ENCODE peak calls at places on chromosomes 2 and 18, in seven cellular contexts. One of them, this sample, is unnamed. For H3K4me1, the result is how much of the 10 kb centered on the place peaks cover.

GRCh38 chr2:165837122-165837521 is 43.1 kb upstream of the GALNT3 start:
- DNase-seq in transverse colon: no peak
- DNase-seq in effector memory CD4-positive, alpha-beta T cell: no peak
- DNase-seq in CD8-positive, alpha-beta T cell: no peak
- DNase-seq in HCT116: no peak
- DNase-seq in thyroid gland: no peak
- DNase-seq in heart left ventricle: no peak
- DNase-seq in this sample: no peak

GRCh38 chr2:14712091-14712490 is 79.6 kb downstream of the LRATD1 start:
- DNase-seq in transverse colon: no peak
- DNase-seq in HCT116: no peak
- DNase-seq in CD8-positive, alpha-beta T cell: no peak
- DNase-seq in heart left ventricle: no peak
- DNase-seq in thyroid gland: no peak
- DNase-seq in effector memory CD4-positive, alpha-beta T cell: no peak
- DNase-seq in this sample: no peak

GRCh38 chr18:75350440-75350839 is 77.1 kb downstream of the SMIM21 start:
- DNase-seq in heart left ventricle: no peak
- DNase-seq in CD8-positive, alpha-beta T cell: no peak
- DNase-seq in thyroid gland: no peak
- DNase-seq in transverse colon: peak
- DNase-seq in HCT116: no peak
- DNase-seq in effector memory CD4-positive, alpha-beta T cell: no peak
- DNase-seq in this sample: no peak

GRCh38 chr18:79203017-79203605 is 133.9 kb downstream of the ATP9B start:
- DNase-seq in heart left ventricle: no peak
- DNase-seq in CD8-positive, alpha-beta T cell: no peak
- DNase-seq in effector memory CD4-positive, alpha-beta T cell: no peak
- DNase-seq in HCT116: peak
- DNase-seq in transverse colon: no peak
- DNase-seq in thyroid gland: no peak
- DNase-seq in this sample: no peak

GRCh38 chr2:238304116-238304515 is 15.7 kb upstream of the PER2 start:
- DNase-seq in HCT116: no peak
- DNase-seq in transverse colon: no peak
- DNase-seq in thyroid gland: no peak
- DNase-seq in heart left ventricle: no peak
- DNase-seq in effector memory CD4-positive, alpha-beta T cell: no peak
- DNase-seq in CD8-positive, alpha-beta T cell: no peak
- DNase-seq in this sample: no peak

GRCh38 chr2:25339791-25340339 is 1.9 kb downstream of the DNMT3A start:
- DNase-seq in HCT116: no peak
- DNase-seq in thyroid gland: peak
- DNase-seq in heart left ventricle: peak
- DNase-seq in transverse colon: peak
- DNase-seq in CD8-positive, alpha-beta T cell: no peak
- DNase-seq in effector memory CD4-positive, alpha-beta T cell: no peak
- DNase-seq in this sample: peak

GRCh38 chr18:58682429-58683069 is 11.3 kb downstream of the MALT1 start:
- DNase-seq in transverse colon: peak
- DNase-seq in effector memory CD4-positive, alpha-beta T cell: no peak
- DNase-seq in heart left ventricle: peak
- DNase-seq in HCT116: peak
- DNase-seq in thyroid gland: peak
- DNase-seq in CD8-positive, alpha-beta T cell: no peak
- DNase-seq in this sample: peak

GRCh38 chr18:75157359-75157758 is 51.6 kb downstream of the PTGR3 start:
- DNase-seq in thyroid gland: no peak
- DNase-seq in heart left ventricle: no peak
- DNase-seq in CD8-positive, alpha-beta T cell: no peak
- DNase-seq in transverse colon: no peak
- DNase-seq in effector memory CD4-positive, alpha-beta T cell: no peak
- DNase-seq in HCT116: no peak
- DNase-seq in this sample: no peak

GRCh38 chr2:56444339-56444738 is 260.5 kb downstream of the CCDC85A start:
- DNase-seq in transverse colon: peak
- DNase-seq in CD8-positive, alpha-beta T cell: no peak
- DNase-seq in thyroid gland: peak
- DNase-seq in HCT116: no peak
- DNase-seq in heart left ventricle: no peak
- DNase-seq in effector memory CD4-positive, alpha-beta T cell: no peak
- DNase-seq in this sample: peak

GRCh38 chr2:14745288-14746076 is 113.0 kb downstream of the LRATD1 start:
- DNase-seq in thyroid gland: no peak
- DNase-seq in effector memory CD4-positive, alpha-beta T cell: no peak
- DNase-seq in transverse colon: no peak
- DNase-seq in heart left ventricle: peak
- DNase-seq in CD8-positive, alpha-beta T cell: no peak
- DNase-seq in HCT116: no peak
- DNase-seq in this sample: no peak

GRCh38 chr2:163878718-163879117 is 142.9 kb upstream of the FIGN start:
- DNase-seq in HCT116: peak
- DNase-seq in effector memory CD4-positive, alpha-beta T cell: no peak
- DNase-seq in thyroid gland: peak
- DNase-seq in transverse colon: no peak
- DNase-seq in heart left ventricle: no peak
- DNase-seq in CD8-positive, alpha-beta T cell: no peak
- DNase-seq in this sample: no peak

GRCh38 chr2:127584516-127585033 is 49.1 kb downstream of the MYO7B start:
- DNase-seq in transverse colon: no peak
- DNase-seq in HCT116: no peak
- DNase-seq in effector memory CD4-positive, alpha-beta T cell: no peak
- DNase-seq in thyroid gland: no peak
- DNase-seq in heart left ventricle: no peak
- DNase-seq in CD8-positive, alpha-beta T cell: no peak
- DNase-seq in this sample: no peak

DNA sequence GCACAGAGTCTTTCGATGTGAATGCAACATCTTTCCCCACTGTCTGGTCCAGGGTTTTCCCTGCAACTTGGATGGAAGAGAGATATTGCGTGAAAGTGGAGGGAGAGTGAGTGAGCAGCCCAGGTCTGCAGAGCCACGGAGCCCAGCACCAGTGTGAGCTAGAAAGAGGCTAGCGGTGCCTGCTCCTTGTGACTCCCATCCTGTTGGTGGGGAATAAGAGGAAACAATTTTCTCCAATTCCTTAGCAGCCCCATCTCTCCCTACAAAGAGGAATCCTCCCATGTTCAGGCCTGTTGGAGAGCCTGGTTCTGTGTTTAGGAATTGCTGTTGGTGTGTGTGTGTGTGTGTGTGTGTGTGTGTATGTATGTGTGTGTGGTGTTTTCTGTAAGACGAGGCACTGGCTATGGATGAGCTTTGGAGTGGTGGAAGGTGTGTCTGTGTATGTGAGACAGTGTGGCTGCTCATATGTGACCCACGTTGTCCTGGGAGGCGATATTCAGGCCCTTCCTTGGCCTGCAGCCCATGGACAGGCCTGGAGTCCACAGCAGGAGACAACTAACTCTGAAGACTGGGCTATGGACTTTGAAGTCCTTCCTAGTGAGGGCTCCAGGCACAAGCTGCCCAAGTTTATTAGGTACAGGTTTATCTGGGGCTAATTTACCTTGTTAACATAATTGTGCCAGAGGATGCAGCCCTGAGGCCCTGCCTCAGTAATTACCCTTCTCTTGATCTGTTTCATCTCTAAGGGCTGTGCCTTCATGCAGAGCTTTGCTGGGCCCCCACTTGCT is 88.5 kb upstream of the HAAO start:
- DNase-seq in transverse colon: no peak
- DNase-seq in thyroid gland: no peak
- DNase-seq in heart left ventricle: no peak
- DNase-seq in CD8-positive, alpha-beta T cell: no peak
- DNase-seq in HCT116: no peak
- DNase-seq in effector memory CD4-positive, alpha-beta T cell: no peak
- DNase-seq in this sample: no peak
- H3K4me1 ChIP-seq in transverse colon: under half
- H3K4me1 ChIP-seq in thyroid gland: under half
- H3K4me1 ChIP-seq in heart left ventricle: under half
- H3K4me1 ChIP-seq in CD8-positive, alpha-beta T cell: under half
- H3K4me1 ChIP-seq in HCT116: under half
- H3K4me1 ChIP-seq in effector memory CD4-positive, alpha-beta T cell: under half
- H3K4me1 ChIP-seq in this sample: half or more

GRCh38 chr2:168538133-168538532 is 82.1 kb downstream of the CERS6 start:
- DNase-seq in thyroid gland: no peak
- DNase-seq in effector memory CD4-positive, alpha-beta T cell: no peak
- DNase-seq in HCT116: no peak
- DNase-seq in transverse colon: no peak
- DNase-seq in CD8-positive, alpha-beta T cell: no peak
- DNase-seq in heart left ventricle: no peak
- DNase-seq in this sample: no peak

GRCh38 chr2:168539945-168540344 is 83.9 kb downstream of the CERS6 start:
- DNase-seq in HCT116: no peak
- DNase-seq in CD8-positive, alpha-beta T cell: no peak
- DNase-seq in effector memory CD4-positive, alpha-beta T cell: no peak
- DNase-seq in heart left ventricle: no peak
- DNase-seq in thyroid gland: no peak
- DNase-seq in transverse colon: no peak
- DNase-seq in this sample: no peak

GRCh38 chr2:168538534-168538933 is 82.5 kb downstream of the CERS6 start:
- DNase-seq in CD8-positive, alpha-beta T cell: no peak
- DNase-seq in transverse colon: no peak
- DNase-seq in heart left ventricle: no peak
- DNase-seq in thyroid gland: no peak
- DNase-seq in effector memory CD4-positive, alpha-beta T cell: no peak
- DNase-seq in HCT116: no peak
- DNase-seq in this sample: no peak

GRCh38 chr2:168534926-168535325 is 78.9 kb downstream of the CERS6 start:
- DNase-seq in CD8-positive, alpha-beta T cell: no peak
- DNase-seq in thyroid gland: no peak
- DNase-seq in transverse colon: no peak
- DNase-seq in heart left ventricle: no peak
- DNase-seq in effector memory CD4-positive, alpha-beta T cell: no peak
- DNase-seq in HCT116: no peak
- DNase-seq in this sample: no peak

DNA sequence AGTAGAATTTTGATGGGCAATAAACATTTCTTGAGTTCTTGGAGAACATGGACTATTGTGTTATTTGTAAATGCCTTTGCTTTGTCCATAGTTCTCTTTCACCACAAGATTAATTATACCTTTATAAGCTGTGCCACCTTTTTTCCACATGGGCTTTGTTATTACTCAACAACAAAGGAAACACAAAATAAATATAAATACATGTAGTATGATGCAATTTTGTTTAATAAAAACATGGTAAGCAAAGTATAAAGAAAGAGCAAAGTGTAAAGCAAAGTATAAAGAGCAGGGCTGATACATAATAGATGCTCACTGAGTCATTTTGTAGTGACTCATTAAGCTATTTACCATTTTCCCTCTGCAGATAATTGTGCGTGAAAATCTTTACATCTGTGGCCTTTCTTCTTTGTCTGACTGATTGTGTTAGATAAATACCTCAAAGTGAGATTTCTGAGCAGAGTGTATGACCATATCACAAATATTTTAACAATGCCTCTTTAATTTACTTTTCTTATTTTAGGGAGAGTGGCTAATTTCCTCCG is 80.9 kb downstream of the CERS6 start:
- DNase-seq in transverse colon: no peak
- DNase-seq in thyroid gland: no peak
- DNase-seq in CD8-positive, alpha-beta T cell: no peak
- DNase-seq in HCT116: no peak
- DNase-seq in heart left ventricle: no peak
- DNase-seq in effector memory CD4-positive, alpha-beta T cell: no peak
- DNase-seq in this sample: no peak
- H3K4me1 ChIP-seq in transverse colon: under half
- H3K4me1 ChIP-seq in thyroid gland: under half
- H3K4me1 ChIP-seq in CD8-positive, alpha-beta T cell: under half
- H3K4me1 ChIP-seq in HCT116: under half
- H3K4me1 ChIP-seq in heart left ventricle: under half
- H3K4me1 ChIP-seq in effector memory CD4-positive, alpha-beta T cell: under half
- H3K4me1 ChIP-seq in this sample: under half

GRCh38 chr18:8747440-8747937 is 42.1 kb downstream of the MTCL1 start:
- DNase-seq in effector memory CD4-positive, alpha-beta T cell: no peak
- DNase-seq in CD8-positive, alpha-beta T cell: no peak
- DNase-seq in transverse colon: no peak
- DNase-seq in thyroid gland: no peak
- DNase-seq in HCT116: no peak
- DNase-seq in heart left ventricle: no peak
- DNase-seq in this sample: no peak

GRCh38 chr18:8742382-8743361 is 37.3 kb downstream of the MTCL1 start:
- DNase-seq in HCT116: no peak
- DNase-seq in effector memory CD4-positive, alpha-beta T cell: no peak
- DNase-seq in heart left ventricle: no peak
- DNase-seq in thyroid gland: no peak
- DNase-seq in transverse colon: no peak
- DNase-seq in CD8-positive, alpha-beta T cell: no peak
- DNase-seq in this sample: no peak

GRCh38 chr18:8745355-8746014 is 40.1 kb downstream of the MTCL1 start:
- DNase-seq in CD8-positive, alpha-beta T cell: no peak
- DNase-seq in thyroid gland: no peak
- DNase-seq in effector memory CD4-positive, alpha-beta T cell: no peak
- DNase-seq in HCT116: no peak
- DNase-seq in transverse colon: no peak
- DNase-seq in heart left ventricle: no peak
- DNase-seq in this sample: no peak

GRCh38 chr18:8744038-8744437 is 38.7 kb downstream of the MTCL1 start:
- DNase-seq in HCT116: no peak
- DNase-seq in thyroid gland: no peak
- DNase-seq in CD8-positive, alpha-beta T cell: no peak
- DNase-seq in effector memory CD4-positive, alpha-beta T cell: no peak
- DNase-seq in heart left ventricle: no peak
- DNase-seq in transverse colon: no peak
- DNase-seq in this sample: no peak

GRCh38 chr18:8744656-8745055 is 39.3 kb downstream of the MTCL1 start:
- DNase-seq in thyroid gland: no peak
- DNase-seq in transverse colon: no peak
- DNase-seq in effector memory CD4-positive, alpha-beta T cell: no peak
- DNase-seq in heart left ventricle: no peak
- DNase-seq in CD8-positive, alpha-beta T cell: peak
- DNase-seq in HCT116: no peak
- DNase-seq in this sample: no peak
- H3K4me1 ChIP-seq in thyroid gland: under half
- H3K4me1 ChIP-seq in transverse colon: under half
- H3K4me1 ChIP-seq in effector memory CD4-positive, alpha-beta T cell: under half
- H3K4me1 ChIP-seq in heart left ventricle: under half
- H3K4me1 ChIP-seq in CD8-positive, alpha-beta T cell: under half
- H3K4me1 ChIP-seq in HCT116: under half
- H3K4me1 ChIP-seq in this sample: under half

GRCh38 chr2:32742381-32742780 is 114.5 kb downstream of the TTC27 start:
- DNase-seq in heart left ventricle: no peak
- DNase-seq in transverse colon: no peak
- DNase-seq in HCT116: no peak
- DNase-seq in effector memory CD4-positive, alpha-beta T cell: no peak
- DNase-seq in CD8-positive, alpha-beta T cell: no peak
- DNase-seq in thyroid gland: no peak
- DNase-seq in this sample: no peak

GRCh38 chr2:32746554-32747133 is 118.8 kb downstream of the TTC27 start:
- DNase-seq in effector memory CD4-positive, alpha-beta T cell: no peak
- DNase-seq in thyroid gland: no peak
- DNase-seq in CD8-positive, alpha-beta T cell: no peak
- DNase-seq in heart left ventricle: no peak
- DNase-seq in HCT116: no peak
- DNase-seq in transverse colon: no peak
- DNase-seq in this sample: no peak

GRCh38 chr2:32743480-32744236 is 115.8 kb downstream of the TTC27 start:
- DNase-seq in CD8-positive, alpha-beta T cell: no peak
- DNase-seq in transverse colon: no peak
- DNase-seq in thyroid gland: no peak
- DNase-seq in HCT116: no peak
- DNase-seq in heart left ventricle: no peak
- DNase-seq in effector memory CD4-positive, alpha-beta T cell: no peak
- DNase-seq in this sample: no peak

GRCh38 chr2:32745675-32746074 is 117.8 kb downstream of the TTC27 start:
- DNase-seq in CD8-positive, alpha-beta T cell: no peak
- DNase-seq in thyroid gland: no peak
- DNase-seq in transverse colon: no peak
- DNase-seq in effector memory CD4-positive, alpha-beta T cell: no peak
- DNase-seq in heart left ventricle: no peak
- DNase-seq in HCT116: no peak
- DNase-seq in this sample: no peak

GRCh38 chr2:32745191-32745590 is 117.3 kb downstream of the TTC27 start:
- DNase-seq in effector memory CD4-positive, alpha-beta T cell: no peak
- DNase-seq in CD8-positive, alpha-beta T cell: no peak
- DNase-seq in transverse colon: no peak
- DNase-seq in HCT116: no peak
- DNase-seq in thyroid gland: no peak
- DNase-seq in heart left ventricle: no peak
- DNase-seq in this sample: no peak
- H3K4me1 ChIP-seq in effector memory CD4-positive, alpha-beta T cell: under half
- H3K4me1 ChIP-seq in CD8-positive, alpha-beta T cell: under half
- H3K4me1 ChIP-seq in transverse colon: under half
- H3K4me1 ChIP-seq in HCT116: under half
- H3K4me1 ChIP-seq in thyroid gland: under half
- H3K4me1 ChIP-seq in heart left ventricle: under half
- H3K4me1 ChIP-seq in this sample: under half